ENCODE peak calls at places on chromosome 16, in five cellular contexts. A, W, T, N and I are unnamed samples. For H3K27me3 and H3K9me3, the result is how much of the 10 kb centered on the place peaks cover.

GRCh38 chr16:75081179-75081859 is 35.3 kb downstream of the LDHD start:
- DNase-seq in A (no peak), W (no peak), T (no peak), N (no peak), I (no peak)

GRCh38 chr16:85611205-85611454 is 2.0 kb upstream of the GSE1 start:
- DNase-seq in A (no peak), W (peak), T (no peak), N (peak), I (no peak)

GRCh38 chr16:87806608-87807546 is 41.1 kb upstream of the KLHDC4 start:
- DNase-seq in A (peak), W (peak), T (no peak), N (no peak), I (peak)

GRCh38 chr16:89949121-89949742 is 677 bp downstream of the DEF8 start:
- DNase-seq in A (no peak), W (peak), T (no peak), N (no peak), I (no peak)

GRCh38 chr16:9092963-9093477 is 1.6 kb downstream of the HAPSTR1 start:
- DNase-seq in A (no peak), W (no peak), T (peak), N (peak), I (peak)

GRCh38 chr16:55385363-55385762 is 61.4 kb downstream of the IRX6 start:
- DNase-seq in A (no peak), W (no peak), T (no peak), N (no peak), I (no peak)

GRCh38 chr16:72191551-72191950 is 19.6 kb upstream of the PMFBP1 start:
- DNase-seq in A (no peak), W (no peak), T (no peak), N (no peak), I (no peak)

GRCh38 chr16:56451753-56452689 is 667 bp downstream of the OGFOD1 start:
- DNase-seq in A (peak), W (peak), T (no peak), N (peak), I (peak)

GRCh38 chr16:67336646-67337045 is 10.0 kb downstream of the LRRC36 start:
- DNase-seq in A (no peak), W (no peak), T (no peak), N (no peak), I (no peak)

GRCh38 chr16:10871157-10871991 is 5.6 kb upstream of the CIITA start:
- DNase-seq in A (peak), W (no peak), T (no peak), N (no peak), I (no peak)

GRCh38 chr16:52548261-52549010 is 1.5 kb upstream of the TOX3 start:
- DNase-seq in A (no peak), W (no peak), T (no peak), N (peak), I (no peak)

GRCh38 chr16:47503936-47504335 is 42.8 kb downstream of the PHKB start:
- DNase-seq in A (peak), W (no peak), T (no peak), N (no peak), I (no peak)

GRCh38 chr16:21076186-21076883 is 74.3 kb downstream of the DNAH3 start:
- DNase-seq in A (no peak), W (no peak), T (no peak), N (no peak), I (no peak)

GRCh38 chr16:88599092-88599733 is 29.0 kb downstream of the ZC3H18 start:
- DNase-seq in A (no peak), W (no peak), T (no peak), N (no peak), I (no peak)

GRCh38 chr16:58422809-58423208 is 30.5 kb downstream of the GINS3 start:
- DNase-seq in A (no peak), W (no peak), T (no peak), N (no peak), I (no peak)

GRCh38 chr16:678858-679807 is 1.1 kb upstream of the STUB1 start:
- DNase-seq in A (no peak), W (peak), T (peak), N (peak), I (peak)

GRCh38 chr16:82744958-82745357 is 118.2 kb downstream of the CDH13 start:
- DNase-seq in A (no peak), W (no peak), T (no peak), N (no peak), I (no peak)

GRCh38 chr16:48963306-48963705 is 318.3 kb downstream of the CBLN1 start:
- DNase-seq in A (peak), W (no peak), T (no peak), N (no peak), I (no peak)

GRCh38 chr16:87434146-87434667 is 42.1 kb downstream of the MAP1LC3B start:
- DNase-seq in A (no peak), W (no peak), T (no peak), N (no peak), I (no peak)

GRCh38 chr16:53282975-53283946 is 151.0 kb upstream of the RBL2 start:
- DNase-seq in A (peak), W (no peak), T (peak), N (peak), I (peak)

GRCh38 chr16:56349711-56350161 is 75.6 kb downstream of the AMFR start:
- DNase-seq in A (no peak), W (no peak), T (no peak), N (no peak), I (no peak)

GRCh38 chr16:30698139-30698815 is 694 bp upstream of the SRCAP start:
- DNase-seq in A (peak), W (peak), T (peak), N (peak), I (peak)

GRCh38 chr16:73025506-73026131 is 22.3 kb downstream of the ZFHX3 start:
- DNase-seq in A (no peak), W (no peak), T (no peak), N (no peak), I (no peak)

GRCh38 chr16:28292731-28293588 is 635 bp downstream of the SBK1 start:
- DNase-seq in A (no peak), W (no peak), T (no peak), N (peak), I (peak)

GRCh38 chr16:85187002-85187401 is 74.7 kb upstream of the CIBAR2 start:
- DNase-seq in A (no peak), W (no peak), T (no peak), N (peak), I (no peak)

GRCh38 chr16:117381-118365 is 20.8 kb downstream of the NPRL3 start:
- DNase-seq in A (peak), W (peak), T (peak), N (peak), I (peak)

GRCh38 chr16:50671644-50672260 is 9.4 kb downstream of the SNX20 start:
- DNase-seq in A (peak), W (peak), T (peak), N (no peak), I (peak)

GRCh38 chr16:67537270-67537635 is 8.6 kb downstream of the RIPOR1 start:
- DNase-seq in A (no peak), W (no peak), T (peak), N (peak), I (no peak)

GRCh38 chr16:24626251-24626650 is 86.9 kb downstream of the RBBP6 start:
- DNase-seq in A (no peak), W (no peak), T (no peak), N (no peak), I (no peak)

GRCh38 chr16:31179153-31179746 is 689 bp upstream of the FUS start:
- DNase-seq in A (no peak), W (no peak), T (no peak), N (no peak), I (peak)

GRCh38 chr16:56354016-56354415 is 71.3 kb downstream of the AMFR start:
- DNase-seq in A (no peak), W (no peak), T (no peak), N (no peak), I (no peak)

GRCh38 chr16:50632927-50633800 is 47.9 kb downstream of the SNX20 start:
- DNase-seq in A (no peak), W (no peak), T (no peak), N (no peak), I (no peak)

GRCh38 chr16:89261691-89262563 is 44.4 kb downstream of the ZNF778 start:
- DNase-seq in A (no peak), W (no peak), T (no peak), N (no peak), I (no peak)

GRCh38 chr16:53465606-53466290 is 31.5 kb downstream of the RBL2 start:
- DNase-seq in A (peak), W (no peak), T (no peak), N (no peak), I (no peak)

GRCh38 chr16:129075-129474 is 9.4 kb downstream of the NPRL3 start:
- DNase-seq in A (no peak), W (no peak), T (no peak), N (no peak), I (no peak)

GRCh38 chr16:85523602-85524364 is 89.3 kb upstream of the GSE1 start:
- DNase-seq in A (no peak), W (peak), T (no peak), N (peak), I (no peak)

GRCh38 chr16:68235882-68236803 is at the start of gene ESRP2:
- DNase-seq in A (peak), W (no peak), T (peak), N (peak), I (no peak)

GRCh38 chr16:16974192-16974591 is 496.6 kb downstream of the XYLT1 start:
- DNase-seq in A (no peak), W (no peak), T (no peak), N (no peak), I (no peak)
- H3K27me3 ChIP-seq in A (under half), W (under half), T (under half), N (under half), I (under half)

GRCh38 chr16:14373901-14374300 is 256.2 kb downstream of the PARN start:
- DNase-seq in A (no peak), W (no peak), T (no peak), N (no peak), I (peak)

GRCh38 chr16:14373406-14373805 is 256.7 kb downstream of the PARN start:
- DNase-seq in A (no peak), W (no peak), T (no peak), N (no peak), I (no peak)

GRCh38 chr16:14370736-14371234 is 259.3 kb downstream of the PARN start:
- DNase-seq in A (no peak), W (no peak), T (no peak), N (no peak), I (no peak)

GRCh38 chr16:14371778-14372431 is 258.2 kb downstream of the PARN start:
- DNase-seq in A (no peak), W (peak), T (no peak), N (no peak), I (no peak)

DNA sequence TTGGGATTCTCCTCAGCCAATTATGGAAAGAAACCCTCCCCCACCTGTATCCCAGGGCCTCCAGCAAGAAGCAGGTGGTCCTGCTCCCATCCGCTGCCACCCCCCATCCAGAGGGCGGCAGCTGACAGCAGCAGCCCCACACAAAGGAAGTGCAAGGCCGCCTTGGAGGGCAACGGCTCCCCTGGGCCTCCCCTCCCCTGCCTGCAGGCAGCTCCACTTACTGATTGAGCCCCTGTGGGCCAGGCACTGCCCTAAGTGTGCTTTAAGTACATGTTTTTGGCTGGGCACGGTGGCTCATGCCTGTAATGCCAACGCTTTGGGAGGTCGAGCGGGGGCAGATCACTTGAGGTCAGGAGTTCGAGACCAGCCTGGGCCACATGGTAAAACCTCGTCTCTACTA is 257.6 kb downstream of the PARN start:
- DNase-seq in A (no peak), W (no peak), T (no peak), N (no peak), I (no peak)
- H3K4me3 ChIP-seq in A (no peak), W (no peak), T (no peak), N (no peak), I (no peak)

GRCh38 chr16:3388325-3388724 is 12.5 kb downstream of the ZSCAN32 start:
- DNase-seq in A (no peak), W (peak), T (no peak), N (no peak), I (no peak)
- H3K9me3 ChIP-seq in A (under half), W (under half), T (under half), N (under half), I (under half)

GRCh38 chr16:2867987-2868789 is 10.2 kb upstream of the PRSS22 start:
- DNase-seq in A (peak), W (peak), T (peak), N (peak), I (peak)

GRCh38 chr16:2871926-2872325 is 11.1 kb upstream of the FLYWCH2 start:
- DNase-seq in A (no peak), W (no peak), T (no peak), N (no peak), I (no peak)

GRCh38 chr16:2866422-2866821 is 8.5 kb upstream of the PRSS22 start:
- DNase-seq in A (no peak), W (no peak), T (no peak), N (no peak), I (no peak)

GRCh38 chr16:2869502-2870064 is 11.6 kb upstream of the PRSS22 start:
- DNase-seq in A (no peak), W (no peak), T (no peak), N (no peak), I (no peak)

DNA sequence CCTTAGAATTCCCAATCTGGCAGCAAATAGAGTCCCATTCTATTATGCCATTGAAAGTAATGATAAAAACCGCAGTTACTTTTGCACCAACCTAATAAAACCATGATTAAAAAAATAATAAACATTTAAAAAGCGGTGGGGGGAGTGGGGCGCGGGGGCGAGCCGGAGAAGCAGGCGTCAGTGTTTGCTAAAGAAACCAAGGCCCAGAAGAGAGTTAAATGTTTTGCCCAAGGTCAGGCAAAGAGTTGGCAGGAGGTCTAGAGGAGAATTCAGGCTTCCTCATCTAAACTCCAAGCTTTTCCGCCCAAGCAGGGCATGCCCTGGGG is 9.7 kb upstream of the PRSS22 start:
- DNase-seq in A (no peak), W (no peak), T (no peak), N (no peak), I (no peak)
- H3K27me3 ChIP-seq in A (under half), W (under half), T (under half), N (half or more), I (under half)

DNA sequence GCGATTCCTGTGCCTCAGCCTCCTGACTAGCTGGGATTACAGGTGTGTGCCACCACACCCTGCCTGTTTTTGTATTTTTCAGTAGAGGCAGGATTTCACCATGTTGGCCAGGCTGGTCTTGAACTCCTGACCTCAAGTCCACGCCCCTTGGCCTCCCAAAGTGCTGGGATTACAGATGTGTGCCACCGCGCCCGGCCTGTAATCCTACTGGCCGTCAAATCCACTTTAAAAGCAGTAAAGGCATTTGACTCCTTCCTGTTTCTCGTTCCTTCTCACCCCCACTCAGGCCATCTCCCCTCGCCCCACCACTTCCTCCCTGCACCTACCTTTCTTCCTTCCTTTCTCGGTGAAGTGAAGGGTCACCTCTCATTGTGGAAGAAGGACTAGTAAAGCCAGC is 69.4 kb upstream of the CREBBP start:
- DNase-seq in A (no peak), W (no peak), T (no peak), N (no peak), I (no peak)
- H3K4me3 ChIP-seq in A (no peak), W (no peak), T (no peak), N (no peak), I (no peak)

GRCh38 chr16:22335668-22336246 is 38.5 kb downstream of the POLR3E start:
- DNase-seq in A (no peak), W (no peak), T (no peak), N (no peak), I (no peak)

GRCh38 chr16:22336581-22336980 is 37.8 kb downstream of the CDR2 start:
- DNase-seq in A (no peak), W (no peak), T (no peak), N (no peak), I (no peak)

GRCh38 chr16:22340945-22341344 is 33.5 kb downstream of the CDR2 start:
- DNase-seq in A (no peak), W (no peak), T (no peak), N (no peak), I (no peak)

GRCh38 chr16:22337045-22337444 is 37.4 kb downstream of the CDR2 start:
- DNase-seq in A (no peak), W (no peak), T (no peak), N (no peak), I (no peak)

DNA sequence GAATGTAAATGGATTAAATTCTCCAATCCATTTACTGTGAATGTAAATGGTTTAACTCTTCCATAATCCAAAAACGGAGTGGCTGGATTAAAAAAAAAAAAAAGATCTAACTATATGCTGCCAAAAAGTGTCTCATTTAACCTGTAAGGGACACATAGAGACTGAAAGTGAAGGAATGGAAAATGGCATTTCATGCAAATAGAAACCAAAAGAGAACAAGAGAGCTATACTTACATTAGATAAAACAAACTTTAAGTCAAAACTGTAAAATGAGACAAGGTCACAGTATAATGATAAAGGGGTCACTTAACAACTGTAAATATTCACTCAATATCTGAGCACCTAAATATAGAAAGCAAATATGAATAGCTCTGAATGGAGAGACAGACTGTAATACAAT is 36.6 kb downstream of the CDR2 start:
- DNase-seq in A (no peak), W (no peak), T (no peak), N (no peak), I (no peak)
- H3K9me3 ChIP-seq in A (under half), W (under half), T (under half), N (under half), I (under half)